ENCODE peak calls at places on chromosomes 12 and 14, in five cellular contexts. T is activated naive CD4-positive, alpha-beta T cell treated with anti-CD3 and anti-CD28 coated beads for 36 hours; X is NCI-H82; R is neural progenitor cell; I is fibroblast of pulmonary artery. D is an unnamed sample.

GRCh38 chr14:92897922-92898599 is 24.9 kb upstream of the CHGA start:
- DNase-seq in T (peak), X (no peak), R (no peak), I (no peak), D (peak)

GRCh38 chr12:71476513-71476912 is 36.9 kb downstream of the LGR5 start:
- DNase-seq in T (no peak), X (no peak), R (no peak), I (peak), D (no peak)

GRCh38 chr12:41981758-41982157 is 162.9 kb downstream of the GXYLT1 start:
- DNase-seq in T (no peak), X (no peak), R (no peak), I (no peak), D (no peak)

GRCh38 chr14:82710257-82710841 is 1176.7 kb upstream of the SEL1L start:
- DNase-seq in T (peak), X (peak), R (peak), I (peak), D (peak)

GRCh38 chr12:125222876-125223275 is 157.6 kb downstream of the AACS start:
- DNase-seq in T (no peak), X (no peak), R (no peak), I (no peak), D (no peak)

GRCh38 chr12:123036471-123037285 is 56.2 kb downstream of the ARL6IP4 start:
- DNase-seq in T (no peak), X (no peak), R (no peak), I (no peak), D (no peak)

GRCh38 chr14:99415496-99416281 is 65.0 kb downstream of the SETD3 start:
- DNase-seq in T (peak), X (peak), R (peak), I (peak), D (peak)

GRCh38 chr14:76938092-76938500 is 90.4 kb downstream of the IRF2BPL start:
- DNase-seq in T (no peak), X (no peak), R (no peak), I (no peak), D (no peak)

GRCh38 chr12:47189753-47190152 is 110.0 kb upstream of the AMIGO2 start:
- DNase-seq in T (no peak), X (no peak), R (no peak), I (peak), D (no peak)

GRCh38 chr12:6996040-6996441 is 22.2 kb downstream of the LPCAT3 start:
- DNase-seq in T (no peak), X (no peak), R (peak), I (peak), D (no peak)

GRCh38 chr12:5889381-5890047 is 55.5 kb downstream of the ANO2 start:
- DNase-seq in T (peak), X (peak), R (no peak), I (no peak), D (peak)

GRCh38 chr14:54000341-54000811 is 43.8 kb upstream of the BMP4 start:
- DNase-seq in T (no peak), X (no peak), R (no peak), I (peak), D (no peak)

GRCh38 chr12:79174656-79175055 is 310.1 kb downstream of the SYT1 start:
- DNase-seq in T (no peak), X (peak), R (no peak), I (peak), D (no peak)

GRCh38 chr12:46383654-46384450 is 11.3 kb upstream of the SLC38A2 start:
- DNase-seq in T (peak), X (peak), R (no peak), I (peak), D (peak)

GRCh38 chr12:13425766-13426165 is 229.2 kb downstream of the EMP1 start:
- DNase-seq in T (no peak), X (no peak), R (no peak), I (peak), D (no peak)

GRCh38 chr14:50875359-50876090 is 3.7 kb downstream of the ABHD12B start:
- DNase-seq in T (peak), X (no peak), R (no peak), I (no peak), D (peak)

GRCh38 chr14:20524027-20524426 is 18.7 kb downstream of the RNASE10 start:
- DNase-seq in T (no peak), X (no peak), R (no peak), I (no peak), D (no peak)

GRCh38 chr12:75713434-75713833 is 202.0 kb upstream of the KRR1 start:
- DNase-seq in T (no peak), X (no peak), R (no peak), I (no peak), D (no peak)

GRCh38 chr12:29794869-29795268 is 11.1 kb upstream of the TMTC1 start:
- DNase-seq in T (no peak), X (no peak), R (no peak), I (no peak), D (no peak)

GRCh38 chr12:73964641-73965040 is 573.0 kb upstream of the ATXN7L3B start:
- DNase-seq in T (no peak), X (no peak), R (no peak), I (no peak), D (no peak)

GRCh38 chr14:22996823-22997301 is 13.1 kb downstream of the C14orf93 start:
- DNase-seq in T (no peak), X (peak), R (no peak), I (no peak), D (no peak)

GRCh38 chr12:55675671-55676070 is 32.0 kb downstream of the ITGA7 start:
- DNase-seq in T (no peak), X (no peak), R (no peak), I (no peak), D (no peak)

GRCh38 chr14:33120966-33121365 is 182.3 kb downstream of the NPAS3 start:
- DNase-seq in T (no peak), X (no peak), R (no peak), I (peak), D (no peak)

GRCh38 chr14:104101651-104102281 is 16.3 kb downstream of the ASPG start:
- DNase-seq in T (no peak), X (no peak), R (no peak), I (no peak), D (no peak)

GRCh38 chr14:69910871-69911270 is 31.7 kb downstream of the SMOC1 start:
- DNase-seq in T (no peak), X (no peak), R (no peak), I (no peak), D (no peak)

GRCh38 chr12:15540469-15540872 is 218.2 kb downstream of the PTPRO start:
- DNase-seq in T (no peak), X (peak), R (no peak), I (peak), D (no peak)

GRCh38 chr12:130636370-130636769 is 79.7 kb downstream of the RIMBP2 start:
- DNase-seq in T (no peak), X (no peak), R (no peak), I (no peak), D (no peak)

GRCh38 chr12:116299548-116300150 is 22.2 kb upstream of the MED13L start:
- DNase-seq in T (no peak), X (no peak), R (no peak), I (no peak), D (no peak)

GRCh38 chr12:104555650-104556049 is 98.9 kb downstream of the CHST11 start:
- DNase-seq in T (no peak), X (peak), R (peak), I (no peak), D (no peak)

GRCh38 chr12:57619434-57620244 is 8.4 kb downstream of the ARHGEF25 start:
- DNase-seq in T (no peak), X (peak), R (peak), I (no peak), D (peak)